ENCODE peak calls at places on chromosomes 16 and 17, in ten cellular contexts. One of them, this sample, is unnamed.

GRCh38 chr17:11278186-11278983 is 37.4 kb downstream of the SHISA6 start:
- DNase-seq in NCI-H524: no peak
- DNase-seq in WTC11: no peak
- DNase-seq in MCF 10A: no peak
- DNase-seq in WERI-Rb-1: no peak
- DNase-seq in tibial nerve: no peak
- DNase-seq in T-helper 1 cell: no peak
- DNase-seq in A172: no peak
- DNase-seq in NCI-H1105 treated with DMSO at 0.1 percent for 48 hours: no peak
- DNase-seq in CD8-positive, alpha-beta T cell: no peak
- DNase-seq in this sample: peak

GRCh38 chr17:70661342-70662222 is 492.2 kb downstream of the KCNJ2 start:
- DNase-seq in MCF 10A: no peak
- DNase-seq in WTC11: no peak
- DNase-seq in NCI-H1105 treated with DMSO at 0.1 percent for 48 hours: peak
- DNase-seq in NCI-H524: no peak
- DNase-seq in T-helper 1 cell: no peak
- DNase-seq in tibial nerve: no peak
- DNase-seq in CD8-positive, alpha-beta T cell: no peak
- DNase-seq in WERI-Rb-1: no peak
- DNase-seq in A172: peak
- DNase-seq in this sample: no peak

GRCh38 chr17:34519286-34519685 is 60.1 kb upstream of the TMEM132E start:
- DNase-seq in tibial nerve: no peak
- DNase-seq in MCF 10A: no peak
- DNase-seq in WTC11: peak
- DNase-seq in A172: no peak
- DNase-seq in NCI-H524: peak
- DNase-seq in T-helper 1 cell: no peak
- DNase-seq in NCI-H1105 treated with DMSO at 0.1 percent for 48 hours: peak
- DNase-seq in CD8-positive, alpha-beta T cell: no peak
- DNase-seq in WERI-Rb-1: peak
- DNase-seq in this sample: peak

GRCh38 chr17:57874058-57874419 is 24.2 kb upstream of the MRPS23 start:
- DNase-seq in tibial nerve: no peak
- DNase-seq in A172: no peak
- DNase-seq in MCF 10A: no peak
- DNase-seq in NCI-H1105 treated with DMSO at 0.1 percent for 48 hours: no peak
- DNase-seq in WERI-Rb-1: peak
- DNase-seq in CD8-positive, alpha-beta T cell: no peak
- DNase-seq in T-helper 1 cell: no peak
- DNase-seq in WTC11: no peak
- DNase-seq in NCI-H524: no peak
- DNase-seq in this sample: peak

GRCh38 chr17:50836826-50837225 is 1.4 kb downstream of the WFIKKN2 start:
- DNase-seq in NCI-H524: no peak
- DNase-seq in MCF 10A: no peak
- DNase-seq in NCI-H1105 treated with DMSO at 0.1 percent for 48 hours: no peak
- DNase-seq in CD8-positive, alpha-beta T cell: no peak
- DNase-seq in tibial nerve: no peak
- DNase-seq in T-helper 1 cell: no peak
- DNase-seq in WERI-Rb-1: no peak
- DNase-seq in WTC11: no peak
- DNase-seq in A172: no peak
- DNase-seq in this sample: no peak

GRCh38 chr17:48472485-48473281 is 42.7 kb upstream of the SKAP1 start:
- DNase-seq in T-helper 1 cell: no peak
- DNase-seq in WTC11: no peak
- DNase-seq in NCI-H1105 treated with DMSO at 0.1 percent for 48 hours: peak
- DNase-seq in A172: peak
- DNase-seq in WERI-Rb-1: no peak
- DNase-seq in tibial nerve: no peak
- DNase-seq in MCF 10A: no peak
- DNase-seq in NCI-H524: no peak
- DNase-seq in CD8-positive, alpha-beta T cell: peak
- DNase-seq in this sample: no peak

GRCh38 chr17:41895617-41896016 is 23.1 kb downstream of the ACLY start:
- DNase-seq in NCI-H1105 treated with DMSO at 0.1 percent for 48 hours: no peak
- DNase-seq in WTC11: no peak
- DNase-seq in NCI-H524: no peak
- DNase-seq in WERI-Rb-1: peak
- DNase-seq in A172: no peak
- DNase-seq in tibial nerve: no peak
- DNase-seq in MCF 10A: no peak
- DNase-seq in T-helper 1 cell: no peak
- DNase-seq in CD8-positive, alpha-beta T cell: no peak
- DNase-seq in this sample: no peak

GRCh38 chr16:21336231-21336630 is 58.1 kb upstream of the CRYM start:
- DNase-seq in MCF 10A: no peak
- DNase-seq in WTC11: no peak
- DNase-seq in WERI-Rb-1: no peak
- DNase-seq in T-helper 1 cell: no peak
- DNase-seq in A172: no peak
- DNase-seq in NCI-H524: no peak
- DNase-seq in NCI-H1105 treated with DMSO at 0.1 percent for 48 hours: no peak
- DNase-seq in tibial nerve: no peak
- DNase-seq in CD8-positive, alpha-beta T cell: no peak
- DNase-seq in this sample: no peak

GRCh38 chr16:54651440-54651839 is 279.2 kb upstream of the IRX5 start:
- DNase-seq in tibial nerve: no peak
- DNase-seq in A172: no peak
- DNase-seq in WTC11: peak
- DNase-seq in MCF 10A: no peak
- DNase-seq in CD8-positive, alpha-beta T cell: no peak
- DNase-seq in NCI-H1105 treated with DMSO at 0.1 percent for 48 hours: no peak
- DNase-seq in WERI-Rb-1: no peak
- DNase-seq in T-helper 1 cell: no peak
- DNase-seq in NCI-H524: no peak
- DNase-seq in this sample: no peak

GRCh38 chr16:56013962-56014552 is 138.9 kb upstream of the CES5A start:
- DNase-seq in T-helper 1 cell: no peak
- DNase-seq in NCI-H524: peak
- DNase-seq in NCI-H1105 treated with DMSO at 0.1 percent for 48 hours: no peak
- DNase-seq in MCF 10A: peak
- DNase-seq in WERI-Rb-1: peak
- DNase-seq in tibial nerve: no peak
- DNase-seq in CD8-positive, alpha-beta T cell: peak
- DNase-seq in WTC11: peak
- DNase-seq in A172: peak
- DNase-seq in this sample: peak

GRCh38 chr16:53372942-53373871 is 61.1 kb upstream of the RBL2 start:
- DNase-seq in CD8-positive, alpha-beta T cell: peak
- DNase-seq in T-helper 1 cell: peak
- DNase-seq in A172: no peak
- DNase-seq in tibial nerve: no peak
- DNase-seq in WTC11: peak
- DNase-seq in NCI-H524: peak
- DNase-seq in WERI-Rb-1: no peak
- DNase-seq in MCF 10A: peak
- DNase-seq in NCI-H1105 treated with DMSO at 0.1 percent for 48 hours: no peak
- DNase-seq in this sample: peak

GRCh38 chr16:85473326-85473725 is 139.8 kb upstream of the GSE1 start:
- DNase-seq in NCI-H524: peak
- DNase-seq in MCF 10A: no peak
- DNase-seq in T-helper 1 cell: no peak
- DNase-seq in A172: no peak
- DNase-seq in tibial nerve: no peak
- DNase-seq in CD8-positive, alpha-beta T cell: no peak
- DNase-seq in WTC11: no peak
- DNase-seq in WERI-Rb-1: no peak
- DNase-seq in NCI-H1105 treated with DMSO at 0.1 percent for 48 hours: no peak
- DNase-seq in this sample: no peak

GRCh38 chr17:19644493-19645210 is 3.9 kb upstream of the ALDH3A2 start:
- DNase-seq in T-helper 1 cell: no peak
- DNase-seq in CD8-positive, alpha-beta T cell: no peak
- DNase-seq in WTC11: no peak
- DNase-seq in NCI-H524: no peak
- DNase-seq in MCF 10A: peak
- DNase-seq in A172: no peak
- DNase-seq in WERI-Rb-1: no peak
- DNase-seq in tibial nerve: no peak
- DNase-seq in NCI-H1105 treated with DMSO at 0.1 percent for 48 hours: no peak
- DNase-seq in this sample: no peak

GRCh38 chr16:64711026-64711425 is 410.8 kb downstream of the CDH11 start:
- DNase-seq in NCI-H524: no peak
- DNase-seq in WERI-Rb-1: no peak
- DNase-seq in tibial nerve: no peak
- DNase-seq in A172: no peak
- DNase-seq in NCI-H1105 treated with DMSO at 0.1 percent for 48 hours: no peak
- DNase-seq in CD8-positive, alpha-beta T cell: no peak
- DNase-seq in T-helper 1 cell: no peak
- DNase-seq in WTC11: no peak
- DNase-seq in MCF 10A: peak
- DNase-seq in this sample: no peak

GRCh38 chr17:62572488-62573469 is 54.7 kb upstream of the MRC2 start:
- DNase-seq in T-helper 1 cell: no peak
- DNase-seq in WERI-Rb-1: no peak
- DNase-seq in MCF 10A: no peak
- DNase-seq in A172: no peak
- DNase-seq in tibial nerve: no peak
- DNase-seq in NCI-H1105 treated with DMSO at 0.1 percent for 48 hours: no peak
- DNase-seq in WTC11: no peak
- DNase-seq in NCI-H524: no peak
- DNase-seq in CD8-positive, alpha-beta T cell: no peak
- DNase-seq in this sample: no peak

GRCh38 chr16:87586201-87586782 is 16.0 kb upstream of the JPH3 start:
- DNase-seq in NCI-H524: no peak
- DNase-seq in WTC11: no peak
- DNase-seq in T-helper 1 cell: no peak
- DNase-seq in NCI-H1105 treated with DMSO at 0.1 percent for 48 hours: no peak
- DNase-seq in MCF 10A: no peak
- DNase-seq in WERI-Rb-1: peak
- DNase-seq in CD8-positive, alpha-beta T cell: no peak
- DNase-seq in A172: no peak
- DNase-seq in tibial nerve: no peak
- DNase-seq in this sample: peak

GRCh38 chr17:50219345-50219744 is 17.9 kb upstream of the COL1A1 start:
- DNase-seq in WERI-Rb-1: no peak
- DNase-seq in NCI-H1105 treated with DMSO at 0.1 percent for 48 hours: no peak
- DNase-seq in WTC11: no peak
- DNase-seq in NCI-H524: no peak
- DNase-seq in CD8-positive, alpha-beta T cell: no peak
- DNase-seq in A172: peak
- DNase-seq in tibial nerve: no peak
- DNase-seq in T-helper 1 cell: no peak
- DNase-seq in MCF 10A: peak
- DNase-seq in this sample: no peak

GRCh38 chr17:69711504-69711903 is 297.0 kb downstream of the MAP2K6 start:
- DNase-seq in T-helper 1 cell: no peak
- DNase-seq in NCI-H524: peak
- DNase-seq in tibial nerve: no peak
- DNase-seq in NCI-H1105 treated with DMSO at 0.1 percent for 48 hours: peak
- DNase-seq in WTC11: no peak
- DNase-seq in WERI-Rb-1: no peak
- DNase-seq in MCF 10A: no peak
- DNase-seq in A172: no peak
- DNase-seq in CD8-positive, alpha-beta T cell: no peak
- DNase-seq in this sample: peak

GRCh38 chr17:73569758-73570319 is 74.4 kb downstream of the SDK2 start:
- DNase-seq in MCF 10A: no peak
- DNase-seq in NCI-H1105 treated with DMSO at 0.1 percent for 48 hours: no peak
- DNase-seq in tibial nerve: no peak
- DNase-seq in A172: no peak
- DNase-seq in WTC11: no peak
- DNase-seq in WERI-Rb-1: no peak
- DNase-seq in T-helper 1 cell: no peak
- DNase-seq in CD8-positive, alpha-beta T cell: no peak
- DNase-seq in NCI-H524: no peak
- DNase-seq in this sample: no peak

GRCh38 chr16:48330133-48330846 is 54.9 kb downstream of the SIAH1 start:
- DNase-seq in WERI-Rb-1: no peak
- DNase-seq in NCI-H524: no peak
- DNase-seq in tibial nerve: no peak
- DNase-seq in T-helper 1 cell: no peak
- DNase-seq in MCF 10A: no peak
- DNase-seq in WTC11: no peak
- DNase-seq in NCI-H1105 treated with DMSO at 0.1 percent for 48 hours: no peak
- DNase-seq in CD8-positive, alpha-beta T cell: no peak
- DNase-seq in A172: no peak
- DNase-seq in this sample: no peak

GRCh38 chr16:84673203-84673535 is 24.9 kb downstream of the KLHL36 start:
- DNase-seq in T-helper 1 cell: no peak
- DNase-seq in tibial nerve: no peak
- DNase-seq in WERI-Rb-1: no peak
- DNase-seq in NCI-H524: no peak
- DNase-seq in WTC11: no peak
- DNase-seq in A172: no peak
- DNase-seq in CD8-positive, alpha-beta T cell: no peak
- DNase-seq in NCI-H1105 treated with DMSO at 0.1 percent for 48 hours: no peak
- DNase-seq in MCF 10A: peak
- DNase-seq in this sample: no peak

GRCh38 chr16:58732545-58733247 is 1.4 kb downstream of the GOT2 start:
- DNase-seq in NCI-H1105 treated with DMSO at 0.1 percent for 48 hours: no peak
- DNase-seq in CD8-positive, alpha-beta T cell: no peak
- DNase-seq in WTC11: no peak
- DNase-seq in MCF 10A: peak
- DNase-seq in A172: peak
- DNase-seq in NCI-H524: no peak
- DNase-seq in WERI-Rb-1: peak
- DNase-seq in tibial nerve: no peak
- DNase-seq in T-helper 1 cell: no peak
- DNase-seq in this sample: peak

GRCh38 chr16:72467157-72467759 is 295.3 kb upstream of the PMFBP1 start:
- DNase-seq in T-helper 1 cell: no peak
- DNase-seq in NCI-H524: peak
- DNase-seq in WERI-Rb-1: peak
- DNase-seq in A172: peak
- DNase-seq in NCI-H1105 treated with DMSO at 0.1 percent for 48 hours: peak
- DNase-seq in WTC11: no peak
- DNase-seq in MCF 10A: peak
- DNase-seq in CD8-positive, alpha-beta T cell: no peak
- DNase-seq in tibial nerve: no peak
- DNase-seq in this sample: peak

GRCh38 chr17:83195330-83196087 is 116.1 kb downstream of the METRNL start:
- DNase-seq in CD8-positive, alpha-beta T cell: no peak
- DNase-seq in tibial nerve: peak
- DNase-seq in WTC11: no peak
- DNase-seq in A172: peak
- DNase-seq in MCF 10A: peak
- DNase-seq in NCI-H1105 treated with DMSO at 0.1 percent for 48 hours: no peak
- DNase-seq in WERI-Rb-1: no peak
- DNase-seq in NCI-H524: no peak
- DNase-seq in T-helper 1 cell: no peak
- DNase-seq in this sample: no peak

GRCh38 chr16:84156342-84156784 is 11.3 kb downstream of the DNAAF1 start:
- DNase-seq in NCI-H1105 treated with DMSO at 0.1 percent for 48 hours: no peak
- DNase-seq in NCI-H524: peak
- DNase-seq in T-helper 1 cell: no peak
- DNase-seq in A172: peak
- DNase-seq in WERI-Rb-1: no peak
- DNase-seq in WTC11: no peak
- DNase-seq in tibial nerve: no peak
- DNase-seq in MCF 10A: no peak
- DNase-seq in CD8-positive, alpha-beta T cell: no peak
- DNase-seq in this sample: no peak

GRCh38 chr17:80195671-80196529 is 24.2 kb downstream of the SGSH start:
- DNase-seq in NCI-H1105 treated with DMSO at 0.1 percent for 48 hours: no peak
- DNase-seq in T-helper 1 cell: no peak
- DNase-seq in CD8-positive, alpha-beta T cell: peak
- DNase-seq in tibial nerve: no peak
- DNase-seq in A172: no peak
- DNase-seq in WERI-Rb-1: peak
- DNase-seq in NCI-H524: peak
- DNase-seq in WTC11: peak
- DNase-seq in MCF 10A: peak
- DNase-seq in this sample: peak

GRCh38 chr17:61251939-61252865 is 147.4 kb upstream of the TBX2 start:
- DNase-seq in CD8-positive, alpha-beta T cell: peak
- DNase-seq in MCF 10A: peak
- DNase-seq in T-helper 1 cell: no peak
- DNase-seq in NCI-H1105 treated with DMSO at 0.1 percent for 48 hours: no peak
- DNase-seq in WERI-Rb-1: no peak
- DNase-seq in A172: peak
- DNase-seq in tibial nerve: peak
- DNase-seq in WTC11: no peak
- DNase-seq in NCI-H524: no peak
- DNase-seq in this sample: no peak

GRCh38 chr17:8029121-8029520 is 9.7 kb upstream of the ALOX15B start:
- DNase-seq in WERI-Rb-1: no peak
- DNase-seq in NCI-H1105 treated with DMSO at 0.1 percent for 48 hours: no peak
- DNase-seq in tibial nerve: no peak
- DNase-seq in T-helper 1 cell: no peak
- DNase-seq in A172: peak
- DNase-seq in NCI-H524: no peak
- DNase-seq in CD8-positive, alpha-beta T cell: no peak
- DNase-seq in WTC11: no peak
- DNase-seq in MCF 10A: peak
- DNase-seq in this sample: no peak

This sample was measured in NCI-H82.